ENCODE peak calls at places on chromosomes 7 and 10, in six cellular contexts. One of them, this sample, is unnamed.

GRCh38 chr7:39656415-39656814 is 33.0 kb downstream of the RALA start:
- DNase-seq in GM12891: no peak
- DNase-seq in stimulated activated naive B cell treated with anti-CD40 and anti-IgM and Interleukin-4, amounts not matched to agents 10 μg/mL and 1 μg/mL and 100 μg/mL, for 72 hours: no peak
- DNase-seq in A549: no peak
- DNase-seq in NT2/D1: no peak
- DNase-seq in iris pigment epithelial cell: no peak
- DNase-seq in this sample: no peak

GRCh38 chr7:135757719-135758411 is 9.3 kb upstream of the FAM180A start:
- DNase-seq in A549: no peak
- DNase-seq in NT2/D1: no peak
- DNase-seq in iris pigment epithelial cell: peak
- DNase-seq in stimulated activated naive B cell treated with anti-CD40 and anti-IgM and Interleukin-4, amounts not matched to agents 10 μg/mL and 1 μg/mL and 100 μg/mL, for 72 hours: no peak
- DNase-seq in GM12891: no peak
- DNase-seq in this sample: peak

GRCh38 chr10:10687751-10688150 is 329.9 kb upstream of the CELF2 start:
- DNase-seq in iris pigment epithelial cell: no peak
- DNase-seq in A549: no peak
- DNase-seq in stimulated activated naive B cell treated with anti-CD40 and anti-IgM and Interleukin-4, amounts not matched to agents 10 μg/mL and 1 μg/mL and 100 μg/mL, for 72 hours: no peak
- DNase-seq in GM12891: no peak
- DNase-seq in NT2/D1: no peak
- DNase-seq in this sample: no peak

GRCh38 chr10:99395750-99396445 is 34.5 kb downstream of the GOT1 start:
- DNase-seq in iris pigment epithelial cell: peak
- DNase-seq in GM12891: no peak
- DNase-seq in A549: no peak
- DNase-seq in stimulated activated naive B cell treated with anti-CD40 and anti-IgM and Interleukin-4, amounts not matched to agents 10 μg/mL and 1 μg/mL and 100 μg/mL, for 72 hours: no peak
- DNase-seq in NT2/D1: no peak
- DNase-seq in this sample: peak

GRCh38 chr10:3347413-3348147 is 175.0 kb upstream of the PITRM1 start:
- DNase-seq in A549: no peak
- DNase-seq in stimulated activated naive B cell treated with anti-CD40 and anti-IgM and Interleukin-4, amounts not matched to agents 10 μg/mL and 1 μg/mL and 100 μg/mL, for 72 hours: no peak
- DNase-seq in iris pigment epithelial cell: no peak
- DNase-seq in NT2/D1: no peak
- DNase-seq in GM12891: no peak
- DNase-seq in this sample: no peak

GRCh38 chr7:926061-927030 is 28.1 kb downstream of the ADAP1 start:
- DNase-seq in A549: no peak
- DNase-seq in stimulated activated naive B cell treated with anti-CD40 and anti-IgM and Interleukin-4, amounts not matched to agents 10 μg/mL and 1 μg/mL and 100 μg/mL, for 72 hours: no peak
- DNase-seq in NT2/D1: no peak
- DNase-seq in iris pigment epithelial cell: no peak
- DNase-seq in GM12891: no peak
- DNase-seq in this sample: peak

GRCh38 chr10:71213127-71213616 is 802 bp downstream of the UNC5B start:
- DNase-seq in stimulated activated naive B cell treated with anti-CD40 and anti-IgM and Interleukin-4, amounts not matched to agents 10 μg/mL and 1 μg/mL and 100 μg/mL, for 72 hours: no peak
- DNase-seq in A549: no peak
- DNase-seq in NT2/D1: no peak
- DNase-seq in GM12891: no peak
- DNase-seq in iris pigment epithelial cell: peak
- DNase-seq in this sample: no peak

GRCh38 chr7:88233828-88234227 is 14.0 kb upstream of the SRI start:
- DNase-seq in GM12891: no peak
- DNase-seq in iris pigment epithelial cell: no peak
- DNase-seq in A549: no peak
- DNase-seq in stimulated activated naive B cell treated with anti-CD40 and anti-IgM and Interleukin-4, amounts not matched to agents 10 μg/mL and 1 μg/mL and 100 μg/mL, for 72 hours: no peak
- DNase-seq in NT2/D1: no peak
- DNase-seq in this sample: no peak

GRCh38 chr7:73822319-73823173 is 8.2 kb upstream of the CLDN4 start:
- DNase-seq in stimulated activated naive B cell treated with anti-CD40 and anti-IgM and Interleukin-4, amounts not matched to agents 10 μg/mL and 1 μg/mL and 100 μg/mL, for 72 hours: no peak
- DNase-seq in NT2/D1: no peak
- DNase-seq in iris pigment epithelial cell: peak
- DNase-seq in GM12891: no peak
- DNase-seq in A549: peak
- DNase-seq in this sample: peak

GRCh38 chr10:13311177-13311575 is 11.3 kb upstream of the PHYH start:
- DNase-seq in GM12891: no peak
- DNase-seq in stimulated activated naive B cell treated with anti-CD40 and anti-IgM and Interleukin-4, amounts not matched to agents 10 μg/mL and 1 μg/mL and 100 μg/mL, for 72 hours: no peak
- DNase-seq in NT2/D1: no peak
- DNase-seq in iris pigment epithelial cell: no peak
- DNase-seq in A549: no peak
- DNase-seq in this sample: no peak

GRCh38 chr10:55500931-55501559 is 700.0 kb upstream of the PCDH15 start:
- DNase-seq in NT2/D1: peak
- DNase-seq in GM12891: no peak
- DNase-seq in A549: no peak
- DNase-seq in stimulated activated naive B cell treated with anti-CD40 and anti-IgM and Interleukin-4, amounts not matched to agents 10 μg/mL and 1 μg/mL and 100 μg/mL, for 72 hours: peak
- DNase-seq in iris pigment epithelial cell: peak
- DNase-seq in this sample: no peak

GRCh38 chr7:33698692-33699128 is 206.6 kb upstream of the BMPER start:
- DNase-seq in NT2/D1: no peak
- DNase-seq in GM12891: no peak
- DNase-seq in iris pigment epithelial cell: no peak
- DNase-seq in A549: no peak
- DNase-seq in stimulated activated naive B cell treated with anti-CD40 and anti-IgM and Interleukin-4, amounts not matched to agents 10 μg/mL and 1 μg/mL and 100 μg/mL, for 72 hours: no peak
- DNase-seq in this sample: no peak

GRCh38 chr10:95341716-95342130 is 50.9 kb upstream of the PDLIM1 start:
- DNase-seq in GM12891: no peak
- DNase-seq in A549: no peak
- DNase-seq in iris pigment epithelial cell: peak
- DNase-seq in stimulated activated naive B cell treated with anti-CD40 and anti-IgM and Interleukin-4, amounts not matched to agents 10 μg/mL and 1 μg/mL and 100 μg/mL, for 72 hours: no peak
- DNase-seq in NT2/D1: no peak
- DNase-seq in this sample: no peak

GRCh38 chr7:81990395-81990794 is 220.5 kb upstream of the HGF start:
- DNase-seq in NT2/D1: no peak
- DNase-seq in iris pigment epithelial cell: peak
- DNase-seq in stimulated activated naive B cell treated with anti-CD40 and anti-IgM and Interleukin-4, amounts not matched to agents 10 μg/mL and 1 μg/mL and 100 μg/mL, for 72 hours: no peak
- DNase-seq in GM12891: no peak
- DNase-seq in A549: no peak
- DNase-seq in this sample: no peak

GRCh38 chr7:25405736-25406135 is 177.4 kb upstream of the NPVF start:
- DNase-seq in stimulated activated naive B cell treated with anti-CD40 and anti-IgM and Interleukin-4, amounts not matched to agents 10 μg/mL and 1 μg/mL and 100 μg/mL, for 72 hours: no peak
- DNase-seq in A549: no peak
- DNase-seq in NT2/D1: no peak
- DNase-seq in GM12891: no peak
- DNase-seq in iris pigment epithelial cell: no peak
- DNase-seq in this sample: no peak

GRCh38 chr10:71216751-71217265 is 4.4 kb downstream of the UNC5B start:
- DNase-seq in GM12891: no peak
- DNase-seq in A549: no peak
- DNase-seq in stimulated activated naive B cell treated with anti-CD40 and anti-IgM and Interleukin-4, amounts not matched to agents 10 μg/mL and 1 μg/mL and 100 μg/mL, for 72 hours: no peak
- DNase-seq in NT2/D1: no peak
- DNase-seq in iris pigment epithelial cell: peak
- DNase-seq in this sample: no peak

GRCh38 chr7:1019255-1019785 is 25.0 kb upstream of the GPR146 start:
- DNase-seq in iris pigment epithelial cell: no peak
- DNase-seq in stimulated activated naive B cell treated with anti-CD40 and anti-IgM and Interleukin-4, amounts not matched to agents 10 μg/mL and 1 μg/mL and 100 μg/mL, for 72 hours: no peak
- DNase-seq in GM12891: no peak
- DNase-seq in A549: no peak
- DNase-seq in NT2/D1: no peak
- DNase-seq in this sample: no peak

GRCh38 chr7:12757443-12757842 is 70.0 kb downstream of the ARL4A start:
- DNase-seq in iris pigment epithelial cell: peak
- DNase-seq in A549: no peak
- DNase-seq in stimulated activated naive B cell treated with anti-CD40 and anti-IgM and Interleukin-4, amounts not matched to agents 10 μg/mL and 1 μg/mL and 100 μg/mL, for 72 hours: no peak
- DNase-seq in GM12891: no peak
- DNase-seq in NT2/D1: no peak
- DNase-seq in this sample: peak

GRCh38 chr10:47104786-47105385 is 193.7 kb downstream of the PTPN20 start:
- DNase-seq in A549: no peak
- DNase-seq in stimulated activated naive B cell treated with anti-CD40 and anti-IgM and Interleukin-4, amounts not matched to agents 10 μg/mL and 1 μg/mL and 100 μg/mL, for 72 hours: peak
- DNase-seq in iris pigment epithelial cell: no peak
- DNase-seq in NT2/D1: no peak
- DNase-seq in GM12891: no peak
- DNase-seq in this sample: peak

GRCh38 chr7:125661006-125661405 is 731.4 kb upstream of the POT1 start:
- DNase-seq in NT2/D1: no peak
- DNase-seq in GM12891: no peak
- DNase-seq in iris pigment epithelial cell: no peak
- DNase-seq in stimulated activated naive B cell treated with anti-CD40 and anti-IgM and Interleukin-4, amounts not matched to agents 10 μg/mL and 1 μg/mL and 100 μg/mL, for 72 hours: no peak
- DNase-seq in A549: no peak
- DNase-seq in this sample: no peak

GRCh38 chr7:67636363-67637355 is 640.0 kb downstream of the TYW1 start:
- DNase-seq in NT2/D1: peak
- DNase-seq in stimulated activated naive B cell treated with anti-CD40 and anti-IgM and Interleukin-4, amounts not matched to agents 10 μg/mL and 1 μg/mL and 100 μg/mL, for 72 hours: no peak
- DNase-seq in GM12891: no peak
- DNase-seq in iris pigment epithelial cell: no peak
- DNase-seq in A549: no peak
- DNase-seq in this sample: no peak

GRCh38 chr7:159008055-159008405 is 136.6 kb downstream of the VIPR2 start:
- DNase-seq in iris pigment epithelial cell: no peak
- DNase-seq in GM12891: no peak
- DNase-seq in stimulated activated naive B cell treated with anti-CD40 and anti-IgM and Interleukin-4, amounts not matched to agents 10 μg/mL and 1 μg/mL and 100 μg/mL, for 72 hours: no peak
- DNase-seq in NT2/D1: no peak
- DNase-seq in A549: no peak
- DNase-seq in this sample: no peak

GRCh38 chr10:50937230-50937907 is 51.9 kb upstream of the A1CF start:
- DNase-seq in A549: peak
- DNase-seq in iris pigment epithelial cell: peak
- DNase-seq in stimulated activated naive B cell treated with anti-CD40 and anti-IgM and Interleukin-4, amounts not matched to agents 10 μg/mL and 1 μg/mL and 100 μg/mL, for 72 hours: no peak
- DNase-seq in GM12891: no peak
- DNase-seq in NT2/D1: peak
- DNase-seq in this sample: no peak

GRCh38 chr10:87659571-87660483 is at the start of gene PAPSS2:
- DNase-seq in stimulated activated naive B cell treated with anti-CD40 and anti-IgM and Interleukin-4, amounts not matched to agents 10 μg/mL and 1 μg/mL and 100 μg/mL, for 72 hours: no peak
- DNase-seq in GM12891: peak
- DNase-seq in NT2/D1: no peak
- DNase-seq in iris pigment epithelial cell: peak
- DNase-seq in A549: peak
- DNase-seq in this sample: peak

GRCh38 chr10:12483996-12484944 is 134.9 kb downstream of the CAMK1D start:
- DNase-seq in GM12891: no peak
- DNase-seq in NT2/D1: no peak
- DNase-seq in stimulated activated naive B cell treated with anti-CD40 and anti-IgM and Interleukin-4, amounts not matched to agents 10 μg/mL and 1 μg/mL and 100 μg/mL, for 72 hours: no peak
- DNase-seq in iris pigment epithelial cell: no peak
- DNase-seq in A549: no peak
- DNase-seq in this sample: no peak

GRCh38 chr7:110623436-110623835 is 467.5 kb upstream of the LRRN3 start:
- DNase-seq in iris pigment epithelial cell: no peak
- DNase-seq in NT2/D1: no peak
- DNase-seq in GM12891: no peak
- DNase-seq in stimulated activated naive B cell treated with anti-CD40 and anti-IgM and Interleukin-4, amounts not matched to agents 10 μg/mL and 1 μg/mL and 100 μg/mL, for 72 hours: no peak
- DNase-seq in A549: no peak
- DNase-seq in this sample: no peak

GRCh38 chr10:108544500-108545120 is 1378.7 kb downstream of the XPNPEP1 start:
- DNase-seq in NT2/D1: peak
- DNase-seq in GM12891: no peak
- DNase-seq in iris pigment epithelial cell: peak
- DNase-seq in stimulated activated naive B cell treated with anti-CD40 and anti-IgM and Interleukin-4, amounts not matched to agents 10 μg/mL and 1 μg/mL and 100 μg/mL, for 72 hours: peak
- DNase-seq in A549: peak
- DNase-seq in this sample: no peak

GRCh38 chr10:22491480-22491879 is 146.2 kb downstream of the SPAG6 start:
- DNase-seq in GM12891: no peak
- DNase-seq in stimulated activated naive B cell treated with anti-CD40 and anti-IgM and Interleukin-4, amounts not matched to agents 10 μg/mL and 1 μg/mL and 100 μg/mL, for 72 hours: no peak
- DNase-seq in iris pigment epithelial cell: no peak
- DNase-seq in A549: no peak
- DNase-seq in NT2/D1: no peak
- DNase-seq in this sample: no peak

GRCh38 chr10:68423522-68423921 is 16.4 kb upstream of the RUFY2 start:
- DNase-seq in A549: no peak
- DNase-seq in iris pigment epithelial cell: no peak
- DNase-seq in GM12891: no peak
- DNase-seq in NT2/D1: no peak
- DNase-seq in stimulated activated naive B cell treated with anti-CD40 and anti-IgM and Interleukin-4, amounts not matched to agents 10 μg/mL and 1 μg/mL and 100 μg/mL, for 72 hours: no peak
- DNase-seq in this sample: no peak

GRCh38 chr7:54831046-54831643 is 72.1 kb upstream of the SEC61G start:
- DNase-seq in A549: peak
- DNase-seq in NT2/D1: no peak
- DNase-seq in iris pigment epithelial cell: peak
- DNase-seq in stimulated activated naive B cell treated with anti-CD40 and anti-IgM and Interleukin-4, amounts not matched to agents 10 μg/mL and 1 μg/mL and 100 μg/mL, for 72 hours: no peak
- DNase-seq in GM12891: no peak
- DNase-seq in this sample: peak

GRCh38 chr7:29255199-29255838 is 60.7 kb downstream of the CHN2 start:
- DNase-seq in GM12891: no peak
- DNase-seq in stimulated activated naive B cell treated with anti-CD40 and anti-IgM and Interleukin-4, amounts not matched to agents 10 μg/mL and 1 μg/mL and 100 μg/mL, for 72 hours: no peak
- DNase-seq in NT2/D1: no peak
- DNase-seq in iris pigment epithelial cell: peak
- DNase-seq in A549: no peak
- DNase-seq in this sample: no peak

GRCh38 chr10:126839094-126839761 is 66.0 kb upstream of the DOCK1 start:
- DNase-seq in GM12891: no peak
- DNase-seq in A549: no peak
- DNase-seq in stimulated activated naive B cell treated with anti-CD40 and anti-IgM and Interleukin-4, amounts not matched to agents 10 μg/mL and 1 μg/mL and 100 μg/mL, for 72 hours: no peak
- DNase-seq in NT2/D1: no peak
- DNase-seq in iris pigment epithelial cell: no peak
- DNase-seq in this sample: no peak